ENCODE peak calls at places on chromosomes 13 and 19, in seven cellular contexts. One of them, this sample, is unnamed.

GRCh38 chr13:25945596-25945995 is 106.2 kb downstream of the SHISA2 start:
- DNase-seq in H54: no peak
- DNase-seq in putamen: no peak
- DNase-seq in T-cell: no peak
- DNase-seq in activated CD8-positive, alpha-beta T cell treated with anti-CD3 and anti-CD28 coated beads, Interleukin-2, amount 10 ng/mL, durations not matched to agents 7 days and 5 days: no peak
- DNase-seq in iris pigment epithelial cell: peak; percentile 33
- DNase-seq in HEK293T: no peak
- DNase-seq in this sample: no peak

GRCh38 chr13:107427531-107427930 is 787.8 kb downstream of the LIG4 start:
- DNase-seq in H54: no peak
- DNase-seq in putamen: no peak
- DNase-seq in T-cell: no peak
- DNase-seq in activated CD8-positive, alpha-beta T cell treated with anti-CD3 and anti-CD28 coated beads, Interleukin-2, amount 10 ng/mL, durations not matched to agents 7 days and 5 days: no peak
- DNase-seq in iris pigment epithelial cell: no peak
- DNase-seq in HEK293T: no peak
- DNase-seq in this sample: no peak

GRCh38 chr13:109874921-109875454 is 88.6 kb upstream of the IRS2 start:
- DNase-seq in H54: no peak
- DNase-seq in putamen: no peak
- DNase-seq in T-cell: no peak
- DNase-seq in activated CD8-positive, alpha-beta T cell treated with anti-CD3 and anti-CD28 coated beads, Interleukin-2, amount 10 ng/mL, durations not matched to agents 7 days and 5 days: no peak
- DNase-seq in iris pigment epithelial cell: peak; percentile 91
- DNase-seq in HEK293T: no peak
- DNase-seq in this sample: no peak

GRCh38 chr13:114248011-114248410 is 13.3 kb downstream of the CDC16 start:
- DNase-seq in H54: no peak
- DNase-seq in putamen: no peak
- DNase-seq in T-cell: no peak
- DNase-seq in activated CD8-positive, alpha-beta T cell treated with anti-CD3 and anti-CD28 coated beads, Interleukin-2, amount 10 ng/mL, durations not matched to agents 7 days and 5 days: no peak
- DNase-seq in iris pigment epithelial cell: peak; percentile 55
- DNase-seq in HEK293T: no peak
- DNase-seq in this sample: no peak

GRCh38 chr19:48627211-48627864 is 8.0 kb downstream of the SPHK2 start:
- DNase-seq in H54: no peak
- DNase-seq in putamen: no peak
- DNase-seq in T-cell: peak; percentile 36
- DNase-seq in activated CD8-positive, alpha-beta T cell treated with anti-CD3 and anti-CD28 coated beads, Interleukin-2, amount 10 ng/mL, durations not matched to agents 7 days and 5 days: peak; percentile 48
- DNase-seq in iris pigment epithelial cell: no peak
- DNase-seq in HEK293T: no peak
- DNase-seq in this sample: no peak

GRCh38 chr19:11195169-11195568 is 2.2 kb downstream of the KANK2 start:
- DNase-seq in H54: no peak
- DNase-seq in putamen: no peak
- DNase-seq in T-cell: no peak
- DNase-seq in activated CD8-positive, alpha-beta T cell treated with anti-CD3 and anti-CD28 coated beads, Interleukin-2, amount 10 ng/mL, durations not matched to agents 7 days and 5 days: peak; percentile 45
- DNase-seq in iris pigment epithelial cell: peak; percentile 38
- DNase-seq in HEK293T: no peak
- DNase-seq in this sample: no peak

GRCh38 chr13:49669735-49670309 is 21.5 kb downstream of the EBPL start:
- DNase-seq in H54: peak; percentile 40
- DNase-seq in putamen: peak; percentile 62
- DNase-seq in T-cell: no peak
- DNase-seq in activated CD8-positive, alpha-beta T cell treated with anti-CD3 and anti-CD28 coated beads, Interleukin-2, amount 10 ng/mL, durations not matched to agents 7 days and 5 days: peak; percentile 43
- DNase-seq in iris pigment epithelial cell: peak; percentile 62
- DNase-seq in HEK293T: peak; percentile 75
- DNase-seq in this sample: no peak

GRCh38 chr13:93977986-93978385 is 501.5 kb downstream of the DCT start:
- DNase-seq in H54: no peak
- DNase-seq in putamen: no peak
- DNase-seq in T-cell: no peak
- DNase-seq in activated CD8-positive, alpha-beta T cell treated with anti-CD3 and anti-CD28 coated beads, Interleukin-2, amount 10 ng/mL, durations not matched to agents 7 days and 5 days: no peak
- DNase-seq in iris pigment epithelial cell: peak; percentile 25
- DNase-seq in HEK293T: no peak
- DNase-seq in this sample: no peak

GRCh38 chr19:45340232-45340898 is at the start of gene KLC3:
- DNase-seq in H54: no peak
- DNase-seq in putamen: no peak
- DNase-seq in T-cell: no peak
- DNase-seq in activated CD8-positive, alpha-beta T cell treated with anti-CD3 and anti-CD28 coated beads, Interleukin-2, amount 10 ng/mL, durations not matched to agents 7 days and 5 days: no peak
- DNase-seq in iris pigment epithelial cell: no peak
- DNase-seq in HEK293T: peak; percentile 76
- DNase-seq in this sample: no peak

GRCh38 chr13:21045101-21045500 is 16.3 kb downstream of the LATS2 start:
- DNase-seq in H54: no peak
- DNase-seq in putamen: no peak
- DNase-seq in T-cell: no peak
- DNase-seq in activated CD8-positive, alpha-beta T cell treated with anti-CD3 and anti-CD28 coated beads, Interleukin-2, amount 10 ng/mL, durations not matched to agents 7 days and 5 days: no peak
- DNase-seq in iris pigment epithelial cell: no peak
- DNase-seq in HEK293T: no peak
- DNase-seq in this sample: no peak

GRCh38 chr13:27425151-27425917 is 915 bp downstream of the GTF3A start:
- DNase-seq in H54: no peak
- DNase-seq in putamen: no peak
- DNase-seq in T-cell: peak; percentile 30
- DNase-seq in activated CD8-positive, alpha-beta T cell treated with anti-CD3 and anti-CD28 coated beads, Interleukin-2, amount 10 ng/mL, durations not matched to agents 7 days and 5 days: peak; percentile 46
- DNase-seq in iris pigment epithelial cell: no peak
- DNase-seq in HEK293T: no peak
- DNase-seq in this sample: no peak

GRCh38 chr13:80572308-80572676 is 231.4 kb upstream of the SPRY2 start:
- DNase-seq in H54: no peak
- DNase-seq in putamen: no peak
- DNase-seq in T-cell: no peak
- DNase-seq in activated CD8-positive, alpha-beta T cell treated with anti-CD3 and anti-CD28 coated beads, Interleukin-2, amount 10 ng/mL, durations not matched to agents 7 days and 5 days: no peak
- DNase-seq in iris pigment epithelial cell: no peak
- DNase-seq in HEK293T: no peak
- DNase-seq in this sample: no peak

GRCh38 chr13:78595819-78596700 is 7.3 kb downstream of the POU4F1 start:
- DNase-seq in H54: no peak
- DNase-seq in putamen: no peak
- DNase-seq in T-cell: no peak
- DNase-seq in activated CD8-positive, alpha-beta T cell treated with anti-CD3 and anti-CD28 coated beads, Interleukin-2, amount 10 ng/mL, durations not matched to agents 7 days and 5 days: no peak
- DNase-seq in iris pigment epithelial cell: no peak
- DNase-seq in HEK293T: no peak
- DNase-seq in this sample: no peak

GRCh38 chr13:110412132-110412912 is 105.2 kb downstream of the COL4A2 start:
- DNase-seq in H54: peak; percentile 99
- DNase-seq in putamen: peak; percentile 78
- DNase-seq in T-cell: peak; percentile 34
- DNase-seq in activated CD8-positive, alpha-beta T cell treated with anti-CD3 and anti-CD28 coated beads, Interleukin-2, amount 10 ng/mL, durations not matched to agents 7 days and 5 days: peak; percentile 73
- DNase-seq in iris pigment epithelial cell: peak; percentile 99
- DNase-seq in HEK293T: peak; percentile 56
- DNase-seq in this sample: peak; percentile 90

GRCh38 chr19:13053761-13054604 is 48.7 kb downstream of the LYL1 start:
- DNase-seq in H54: peak; percentile 89
- DNase-seq in putamen: no peak
- DNase-seq in T-cell: no peak
- DNase-seq in activated CD8-positive, alpha-beta T cell treated with anti-CD3 and anti-CD28 coated beads, Interleukin-2, amount 10 ng/mL, durations not matched to agents 7 days and 5 days: no peak
- DNase-seq in iris pigment epithelial cell: peak; percentile 90
- DNase-seq in HEK293T: no peak
- DNase-seq in this sample: peak; percentile 61

GRCh38 chr19:50710612-50711011 is 9.0 kb downstream of the SHANK1 start:
- DNase-seq in H54: no peak
- DNase-seq in putamen: no peak
- DNase-seq in T-cell: no peak
- DNase-seq in activated CD8-positive, alpha-beta T cell treated with anti-CD3 and anti-CD28 coated beads, Interleukin-2, amount 10 ng/mL, durations not matched to agents 7 days and 5 days: no peak
- DNase-seq in iris pigment epithelial cell: no peak
- DNase-seq in HEK293T: no peak
- DNase-seq in this sample: no peak

GRCh38 chr13:20993211-20993610 is 68.2 kb downstream of the LATS2 start:
- DNase-seq in H54: no peak
- DNase-seq in putamen: no peak
- DNase-seq in T-cell: no peak
- DNase-seq in activated CD8-positive, alpha-beta T cell treated with anti-CD3 and anti-CD28 coated beads, Interleukin-2, amount 10 ng/mL, durations not matched to agents 7 days and 5 days: no peak
- DNase-seq in iris pigment epithelial cell: no peak
- DNase-seq in HEK293T: no peak
- DNase-seq in this sample: no peak

GRCh38 chr13:110634558-110634957 is 19.2 kb downstream of the NAXD start:
- DNase-seq in H54: peak; percentile 100
- DNase-seq in putamen: no peak
- DNase-seq in T-cell: no peak
- DNase-seq in activated CD8-positive, alpha-beta T cell treated with anti-CD3 and anti-CD28 coated beads, Interleukin-2, amount 10 ng/mL, durations not matched to agents 7 days and 5 days: no peak
- DNase-seq in iris pigment epithelial cell: peak; percentile 95
- DNase-seq in HEK293T: no peak
- DNase-seq in this sample: peak; percentile 82

GRCh38 chr19:3976495-3977241 is 5.8 kb upstream of the DAPK3 start:
- DNase-seq in H54: no peak
- DNase-seq in putamen: no peak
- DNase-seq in T-cell: no peak
- DNase-seq in activated CD8-positive, alpha-beta T cell treated with anti-CD3 and anti-CD28 coated beads, Interleukin-2, amount 10 ng/mL, durations not matched to agents 7 days and 5 days: no peak
- DNase-seq in iris pigment epithelial cell: no peak
- DNase-seq in HEK293T: no peak
- DNase-seq in this sample: no peak

GRCh38 chr19:41995959-41996797 is 2.1 kb upstream of the ATP1A3 start:
- DNase-seq in H54: no peak
- DNase-seq in putamen: peak; percentile 63
- DNase-seq in T-cell: no peak
- DNase-seq in activated CD8-positive, alpha-beta T cell treated with anti-CD3 and anti-CD28 coated beads, Interleukin-2, amount 10 ng/mL, durations not matched to agents 7 days and 5 days: no peak
- DNase-seq in iris pigment epithelial cell: no peak
- DNase-seq in HEK293T: peak; percentile 38
- DNase-seq in this sample: no peak

GRCh38 chr13:44151474-44151873 is 222.2 kb upstream of the SERP2 start:
- DNase-seq in H54: no peak
- DNase-seq in putamen: no peak
- DNase-seq in T-cell: no peak
- DNase-seq in activated CD8-positive, alpha-beta T cell treated with anti-CD3 and anti-CD28 coated beads, Interleukin-2, amount 10 ng/mL, durations not matched to agents 7 days and 5 days: no peak
- DNase-seq in iris pigment epithelial cell: no peak
- DNase-seq in HEK293T: no peak
- DNase-seq in this sample: no peak

This sample was measured in T1000.